ENCODE peak calls at places on chromosomes 6 and 20, in five cellular contexts. A, O, G, E and N are unnamed samples.

GRCh38 chr20:53522696-53523095 is 70.9 kb downstream of the ZNF217 start:
- DNase-seq in A (no peak), O (no peak), G (no peak), E (no peak), N (no peak)

GRCh38 chr6:133057352-133057751 is 183.8 kb upstream of the EYA4 start:
- DNase-seq in A (no peak), O (no peak), G (no peak), E (no peak), N (no peak)

GRCh38 chr6:113903666-113904330 is 46.7 kb downstream of the MARCKS start:
- DNase-seq in A (peak; percentile 55), O (no peak), G (no peak), E (peak; percentile 45), N (no peak)

GRCh38 chr6:143745160-143746133 is 67.7 kb downstream of the PHACTR2 start:
- DNase-seq in A (peak; percentile 88), O (no peak), G (no peak), E (peak; percentile 100), N (peak; percentile 80)

GRCh38 chr6:135129139-135129867 is 51.8 kb upstream of the MYB start:
- DNase-seq in A (no peak), O (no peak), G (no peak), E (no peak), N (no peak)

GRCh38 chr6:11271637-11272036 is 39.2 kb upstream of the NEDD9 start:
- DNase-seq in A (peak; percentile 45), O (no peak), G (no peak), E (no peak), N (no peak)

GRCh38 chr20:53828673-53829085 is 235.0 kb upstream of the ZNF217 start:
- DNase-seq in A (peak; percentile 93), O (peak; percentile 84), G (peak; percentile 50), E (no peak), N (peak; percentile 49)

GRCh38 chr6:149164199-149164745 is 153.2 kb upstream of the TAB2 start:
- DNase-seq in A (no peak), O (no peak), G (no peak), E (no peak), N (no peak)

GRCh38 chr20:50040432-50041237 is 57.9 kb downstream of the SNAI1 start:
- DNase-seq in A (no peak), O (no peak), G (no peak), E (no peak), N (no peak)

GRCh38 chr6:131782764-131783163 is 25.1 kb upstream of the ENPP1 start:
- DNase-seq in A (no peak), O (no peak), G (no peak), E (no peak), N (no peak)

GRCh38 chr6:133165235-133165634 is 75.9 kb upstream of the EYA4 start:
- DNase-seq in A (no peak), O (no peak), G (no peak), E (no peak), N (no peak)

GRCh38 chr6:63904844-63905243 is 269.2 kb downstream of the PHF3 start:
- DNase-seq in A (peak; percentile 80), O (peak; percentile 70), G (no peak), E (no peak), N (no peak)

GRCh38 chr6:14478396-14479225 is 361.0 kb downstream of the CD83 start:
- DNase-seq in A (no peak), O (no peak), G (no peak), E (no peak), N (no peak)

GRCh38 chr6:53112404-53112803 is 36.2 kb downstream of the GCM1 start:
- DNase-seq in A (no peak), O (peak; percentile 92), G (no peak), E (peak; percentile 85), N (peak; percentile 97)

GRCh38 chr20:51400051-51400926 is 142.2 kb downstream of the NFATC2 start:
- DNase-seq in A (no peak), O (no peak), G (peak; percentile 81), E (no peak), N (no peak)

GRCh38 chr6:125792680-125793079 is 1.9 kb downstream of the NCOA7 start:
- DNase-seq in A (peak; percentile 43), O (peak; percentile 35), G (no peak), E (no peak), N (no peak)

GRCh38 chr20:8234580-8234979 is 102.5 kb downstream of the PLCB1 start:
- DNase-seq in A (no peak), O (no peak), G (no peak), E (no peak), N (no peak)

GRCh38 chr6:165662671-165663282 is at the start of gene PDE10A:
- DNase-seq in A (peak; percentile 19), O (peak; percentile 3), G (no peak), E (no peak), N (no peak)

GRCh38 chr6:156662025-156662445 is 115.1 kb upstream of the ARID1B start:
- DNase-seq in A (no peak), O (peak; percentile 74), G (peak; percentile 37), E (peak; percentile 50), N (peak; percentile 34)

GRCh38 chr6:89146748-89147715 is 1.2 kb downstream of the PM20D2 start:
- DNase-seq in A (peak; percentile 75), O (peak; percentile 37), G (peak; percentile 17), E (peak; percentile 35), N (no peak)

GRCh38 chr6:144543006-144543871 is 258.1 kb downstream of the UTRN start:
- DNase-seq in A (peak; percentile 65), O (peak; percentile 22), G (no peak), E (no peak), N (peak; percentile 36)

GRCh38 chr6:42403831-42404230 is 47.9 kb downstream of the TRERF1 start:
- DNase-seq in A (peak; percentile 5), O (no peak), G (no peak), E (no peak), N (peak; percentile 39)

GRCh38 chr6:1872649-1873131 is 263.0 kb downstream of the FOXC1 start:
- DNase-seq in A (peak; percentile 68), O (no peak), G (no peak), E (no peak), N (no peak)

GRCh38 chr6:75210885-75211739 is 5.3 kb upstream of the COL12A1 start:
- DNase-seq in A (peak; percentile 57), O (peak; percentile 47), G (peak; percentile 79), E (peak; percentile 37), N (peak; percentile 47)

GRCh38 chr6:3471286-3471685 is 14.4 kb upstream of the SLC22A23 start:
- DNase-seq in A (no peak), O (no peak), G (no peak), E (no peak), N (no peak)

GRCh38 chr6:156461647-156462046 is 315.5 kb upstream of the ARID1B start:
- DNase-seq in A (no peak), O (no peak), G (no peak), E (no peak), N (no peak)

GRCh38 chr20:44073011-44073674 is 113.8 kb downstream of the JPH2 start:
- DNase-seq in A (no peak), O (no peak), G (no peak), E (no peak), N (no peak)

GRCh38 chr6:162750776-162751175 is 23.0 kb downstream of the PACRG start:
- DNase-seq in A (peak; percentile 77), O (peak; percentile 19), G (no peak), E (peak; percentile 23), N (peak; percentile 52)

GRCh38 chr6:90319044-90319443 is 22.4 kb upstream of the BACH2 start:
- DNase-seq in A (peak; percentile 45), O (no peak), G (no peak), E (no peak), N (no peak)

GRCh38 chr6:90319979-90320667 is 23.5 kb upstream of the BACH2 start:
- DNase-seq in A (no peak), O (no peak), G (no peak), E (no peak), N (no peak)

GRCh38 chr6:90311569-90311968 is 14.9 kb upstream of the BACH2 start:
- DNase-seq in A (no peak), O (no peak), G (no peak), E (no peak), N (no peak)

GRCh38 chr6:90315354-90315960 is 18.8 kb upstream of the BACH2 start:
- DNase-seq in A (no peak), O (no peak), G (peak; percentile 92), E (no peak), N (no peak)

GRCh38 chr6:90314516-90314915 is 17.9 kb upstream of the BACH2 start:
- DNase-seq in A (no peak), O (no peak), G (peak; percentile 63), E (no peak), N (no peak)
- H3K4me2 ChIP-seq in A (no peak overlapping the region), O (no peak overlapping the region), G (peak overlapping the region; percentile 69), E (no peak overlapping the region), N (no peak overlapping the region)

DNA sequence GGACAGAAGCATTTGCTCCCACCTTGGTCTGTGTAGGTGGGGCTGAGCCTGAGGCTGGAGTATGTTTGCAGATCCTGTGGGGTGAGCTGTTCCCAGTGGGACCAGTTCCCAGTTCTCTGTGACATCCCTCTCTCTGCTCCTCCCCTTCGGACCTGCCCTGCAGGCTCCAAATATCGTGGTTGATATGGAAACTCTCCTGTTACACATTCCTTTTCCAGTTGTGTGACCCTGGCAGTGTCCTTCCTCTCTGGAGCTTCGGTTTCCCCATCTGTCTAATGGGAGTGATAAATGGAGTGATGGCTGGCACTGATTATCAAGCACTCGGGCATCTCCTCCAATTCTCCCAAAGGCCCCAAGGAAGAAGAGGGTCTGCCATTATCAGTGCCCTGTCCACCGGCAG is 15.7 kb upstream of the TGM2 start:
- DNase-seq in A (peak; percentile 49), O (no peak), G (no peak), E (no peak), N (peak; percentile 89)
- H3K27ac ChIP-seq in A (peak overlapping the region; percentile 26), O (no peak overlapping the region), G (no peak overlapping the region), E (no peak overlapping the region), N (peak overlapping the region; percentile 45)

DNA sequence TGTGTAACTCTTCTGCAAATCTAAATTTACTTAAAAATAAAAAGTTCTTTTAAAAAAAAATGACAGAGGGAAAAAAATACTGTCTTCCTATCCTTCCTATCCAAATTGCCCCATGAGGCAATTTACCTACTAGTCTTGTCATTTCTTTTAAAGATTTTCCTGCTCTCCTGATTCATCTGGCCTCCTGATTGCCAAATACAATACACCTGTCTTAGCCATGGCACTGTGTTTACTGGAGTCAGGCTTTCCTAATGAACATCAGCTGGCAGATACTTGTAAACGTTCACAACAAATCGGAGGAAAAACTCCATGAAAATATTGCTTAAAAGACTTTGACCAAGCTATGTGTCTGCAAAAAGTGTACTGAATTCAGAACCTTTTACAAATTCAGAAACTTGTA is 21.5 kb downstream of the TM9SF4 start:
- DNase-seq in A (no peak), O (no peak), G (no peak), E (no peak), N (no peak)
- TF ChIP-seq CTCF in A (no peak), O (no peak), G (no peak), E (no peak), N (no peak)

DNA sequence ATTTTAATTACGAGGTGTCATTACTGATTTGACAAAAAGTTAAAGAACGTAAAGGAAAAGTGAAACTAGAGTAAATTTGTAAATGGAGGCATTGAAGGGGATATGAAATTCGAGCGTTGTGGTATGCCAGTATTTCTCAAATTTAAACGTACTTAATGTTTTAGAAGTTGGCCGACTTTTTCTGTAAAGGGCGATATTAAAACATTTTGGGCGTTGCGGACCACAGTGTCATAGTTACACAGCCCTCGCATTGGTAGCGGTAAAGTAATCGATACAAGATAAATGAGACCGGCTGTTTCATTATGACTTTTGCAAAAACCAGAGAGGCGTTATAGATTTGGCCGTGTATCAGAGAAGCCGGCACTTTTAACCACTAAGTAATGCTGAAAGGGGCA is 39.6 kb downstream of the OR2B2 start:
- DNase-seq in A (no peak), O (no peak), G (peak; percentile 78), E (no peak), N (no peak)
- H3K4me2 ChIP-seq in A (peak overlapping the region; percentile 89), O (peak overlapping the region; percentile 92), G (peak overlapping the region; percentile 97), E (no peak overlapping the region), N (peak overlapping the region; percentile 83)

GRCh38 chr6:111844376-111844775 is 28.9 kb downstream of the FYN start:
- DNase-seq in A (no peak), O (no peak), G (no peak), E (no peak), N (no peak)
- H3K27ac ChIP-seq in A (no peak overlapping the region), O (no peak overlapping the region), G (no peak overlapping the region), E (no peak overlapping the region), N (no peak overlapping the region)